ENCODE peak calls at places on chromosomes 7 and 10, in six cellular contexts. One of them, this sample, is unnamed. For H3K4me1, the result is how much of the 10 kb centered on the place peaks cover.

GRCh38 chr7:69105092-69105491 is 493.2 kb upstream of the AUTS2 start:
- DNase-seq in ovary: no peak
- DNase-seq in gastrocnemius medialis: no peak
- DNase-seq in HCT116: no peak
- DNase-seq in astrocyte: peak
- DNase-seq in GM23248: no peak
- DNase-seq in this sample: no peak

GRCh38 chr10:3239066-3239919 is 66.7 kb upstream of the PITRM1 start:
- DNase-seq in HCT116: peak
- DNase-seq in astrocyte: no peak
- DNase-seq in ovary: peak
- DNase-seq in gastrocnemius medialis: peak
- DNase-seq in GM23248: peak
- DNase-seq in this sample: peak

GRCh38 chr7:77409739-77410545 is 6.2 kb downstream of the GSAP start:
- DNase-seq in HCT116: no peak
- DNase-seq in ovary: no peak
- DNase-seq in gastrocnemius medialis: no peak
- DNase-seq in astrocyte: peak
- DNase-seq in GM23248: peak
- DNase-seq in this sample: no peak

GRCh38 chr10:31340343-31340742 is 21.3 kb downstream of the ZEB1 start:
- DNase-seq in ovary: no peak
- DNase-seq in GM23248: no peak
- DNase-seq in HCT116: no peak
- DNase-seq in astrocyte: no peak
- DNase-seq in gastrocnemius medialis: no peak
- DNase-seq in this sample: no peak

GRCh38 chr7:139644191-139644590 is 120.7 kb downstream of the CLEC2L start:
- DNase-seq in astrocyte: no peak
- DNase-seq in HCT116: no peak
- DNase-seq in gastrocnemius medialis: no peak
- DNase-seq in ovary: no peak
- DNase-seq in GM23248: no peak
- DNase-seq in this sample: no peak

GRCh38 chr7:69367785-69368184 is 230.5 kb upstream of the AUTS2 start:
- DNase-seq in HCT116: no peak
- DNase-seq in GM23248: peak
- DNase-seq in ovary: no peak
- DNase-seq in gastrocnemius medialis: no peak
- DNase-seq in astrocyte: peak
- DNase-seq in this sample: no peak

GRCh38 chr10:76558996-76559888 is 1078.4 kb downstream of the KCNMA1 start:
- DNase-seq in ovary: no peak
- DNase-seq in GM23248: peak
- DNase-seq in HCT116: no peak
- DNase-seq in gastrocnemius medialis: no peak
- DNase-seq in astrocyte: peak
- DNase-seq in this sample: peak

GRCh38 chr10:125084191-125085186 is 75.9 kb downstream of the CTBP2 start:
- DNase-seq in GM23248: peak
- DNase-seq in gastrocnemius medialis: peak
- DNase-seq in ovary: peak
- DNase-seq in astrocyte: peak
- DNase-seq in HCT116: peak
- DNase-seq in this sample: peak

GRCh38 chr7:158858592-158859503 is 2.5 kb downstream of the DYNC2I1 start:
- DNase-seq in astrocyte: no peak
- DNase-seq in HCT116: peak
- DNase-seq in gastrocnemius medialis: no peak
- DNase-seq in ovary: no peak
- DNase-seq in GM23248: no peak
- DNase-seq in this sample: peak

GRCh38 chr10:107653832-107654287 is 489.4 kb upstream of the SORCS1 start:
- DNase-seq in GM23248: peak
- DNase-seq in HCT116: no peak
- DNase-seq in astrocyte: no peak
- DNase-seq in gastrocnemius medialis: no peak
- DNase-seq in ovary: no peak
- DNase-seq in this sample: peak

GRCh38 chr7:83937930-83938329 is 256.7 kb downstream of the SEMA3A start:
- DNase-seq in GM23248: no peak
- DNase-seq in gastrocnemius medialis: no peak
- DNase-seq in ovary: no peak
- DNase-seq in HCT116: no peak
- DNase-seq in astrocyte: no peak
- DNase-seq in this sample: no peak

GRCh38 chr7:55066479-55066878 is 47.7 kb downstream of the EGFR start:
- DNase-seq in GM23248: peak
- DNase-seq in ovary: no peak
- DNase-seq in astrocyte: no peak
- DNase-seq in HCT116: no peak
- DNase-seq in gastrocnemius medialis: no peak
- DNase-seq in this sample: no peak
- H3K4me1 ChIP-seq in GM23248: half or more
- H3K4me1 ChIP-seq in ovary: under half
- H3K4me1 ChIP-seq in astrocyte: under half
- H3K4me1 ChIP-seq in HCT116: under half
- H3K4me1 ChIP-seq in gastrocnemius medialis: under half
- H3K4me1 ChIP-seq in this sample: under half

GRCh38 chr10:70827358-70827757 is 11.6 kb downstream of the SGPL1 start:
- DNase-seq in HCT116: no peak
- DNase-seq in astrocyte: peak
- DNase-seq in ovary: no peak
- DNase-seq in GM23248: peak
- DNase-seq in gastrocnemius medialis: no peak
- DNase-seq in this sample: no peak

GRCh38 chr10:70829543-70829942 is 13.8 kb downstream of the SGPL1 start:
- DNase-seq in astrocyte: no peak
- DNase-seq in GM23248: no peak
- DNase-seq in ovary: no peak
- DNase-seq in HCT116: no peak
- DNase-seq in gastrocnemius medialis: peak
- DNase-seq in this sample: no peak

GRCh38 chr10:70830185-70830584 is 14.4 kb downstream of the SGPL1 start:
- DNase-seq in HCT116: no peak
- DNase-seq in ovary: no peak
- DNase-seq in gastrocnemius medialis: no peak
- DNase-seq in GM23248: no peak
- DNase-seq in astrocyte: no peak
- DNase-seq in this sample: no peak

GRCh38 chr10:70832236-70832635 is 16.5 kb downstream of the SGPL1 start:
- DNase-seq in astrocyte: peak
- DNase-seq in GM23248: peak
- DNase-seq in ovary: no peak
- DNase-seq in gastrocnemius medialis: no peak
- DNase-seq in HCT116: no peak
- DNase-seq in this sample: no peak

GRCh38 chr10:70828923-70829322 is 13.2 kb downstream of the SGPL1 start:
- DNase-seq in HCT116: no peak
- DNase-seq in astrocyte: no peak
- DNase-seq in ovary: no peak
- DNase-seq in gastrocnemius medialis: no peak
- DNase-seq in GM23248: no peak
- DNase-seq in this sample: no peak
- H3K4me1 ChIP-seq in HCT116: under half
- H3K4me1 ChIP-seq in astrocyte: under half
- H3K4me1 ChIP-seq in ovary: under half
- H3K4me1 ChIP-seq in gastrocnemius medialis: under half
- H3K4me1 ChIP-seq in GM23248: under half
- H3K4me1 ChIP-seq in this sample: under half

GRCh38 chr7:27200761-27201230 is 905 bp upstream of the HOXA13 start:
- DNase-seq in astrocyte: no peak
- DNase-seq in GM23248: no peak
- DNase-seq in gastrocnemius medialis: no peak
- DNase-seq in ovary: no peak
- DNase-seq in HCT116: no peak
- DNase-seq in this sample: peak
- H3K4me1 ChIP-seq in astrocyte: under half
- H3K4me1 ChIP-seq in GM23248: under half
- H3K4me1 ChIP-seq in gastrocnemius medialis: under half
- H3K4me1 ChIP-seq in ovary: under half
- H3K4me1 ChIP-seq in HCT116: under half
- H3K4me1 ChIP-seq in this sample: under half

GRCh38 chr10:49187044-49187484 is 1.1 kb downstream of the TMEM273 start:
- DNase-seq in GM23248: no peak
- DNase-seq in ovary: no peak
- DNase-seq in gastrocnemius medialis: no peak
- DNase-seq in HCT116: no peak
- DNase-seq in astrocyte: no peak
- DNase-seq in this sample: no peak

GRCh38 chr10:49189422-49189821 is 1.2 kb upstream of the TMEM273 start:
- DNase-seq in ovary: no peak
- DNase-seq in astrocyte: no peak
- DNase-seq in HCT116: no peak
- DNase-seq in gastrocnemius medialis: no peak
- DNase-seq in GM23248: no peak
- DNase-seq in this sample: no peak

GRCh38 chr10:49186613-49187012 is 1.6 kb downstream of the TMEM273 start:
- DNase-seq in astrocyte: no peak
- DNase-seq in ovary: no peak
- DNase-seq in HCT116: no peak
- DNase-seq in gastrocnemius medialis: no peak
- DNase-seq in GM23248: no peak
- DNase-seq in this sample: no peak

GRCh38 chr10:49185213-49185612 is 3.0 kb downstream of the TMEM273 start:
- DNase-seq in ovary: no peak
- DNase-seq in astrocyte: no peak
- DNase-seq in HCT116: no peak
- DNase-seq in gastrocnemius medialis: no peak
- DNase-seq in GM23248: no peak
- DNase-seq in this sample: no peak

DNA sequence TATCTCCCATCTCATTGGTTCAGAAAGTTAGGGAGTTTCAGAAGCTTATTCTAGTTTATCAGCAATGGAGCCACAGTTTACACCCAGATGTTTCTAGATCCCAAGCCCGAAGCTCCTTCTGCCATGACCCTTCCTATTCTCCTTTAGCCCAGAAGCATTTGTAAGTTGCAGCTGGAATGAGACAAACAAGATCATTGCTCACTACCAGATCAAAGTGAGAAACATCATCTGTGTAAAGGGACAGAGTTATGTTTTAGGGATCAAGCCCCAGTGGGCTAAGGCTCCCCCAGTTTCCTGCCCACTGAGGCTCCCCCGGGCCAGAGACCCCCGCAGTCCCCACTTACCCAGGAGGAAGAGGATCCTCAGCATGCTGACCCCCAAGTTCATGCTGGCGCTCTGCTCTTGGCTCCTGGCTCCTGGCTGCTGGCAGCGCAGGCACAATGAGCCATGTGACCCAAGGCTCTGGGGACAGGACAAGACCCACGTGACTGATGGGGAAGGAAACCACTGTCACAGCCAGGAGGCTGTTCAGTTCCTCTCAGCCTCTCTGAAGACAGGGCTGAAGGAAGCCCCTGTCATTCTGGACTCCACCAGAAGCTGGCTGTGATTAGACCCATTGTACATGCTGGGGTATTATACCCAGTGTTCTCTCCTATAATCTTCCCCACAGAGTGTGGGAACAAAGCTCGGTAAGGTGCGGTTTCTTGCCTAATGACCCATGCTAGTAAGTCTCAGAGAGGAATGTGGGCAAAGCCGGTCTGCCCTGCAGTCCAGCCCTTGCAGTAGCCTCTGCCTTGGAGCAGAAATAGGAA is at the start of gene TMEM273:
- DNase-seq in HCT116: no peak
- DNase-seq in gastrocnemius medialis: peak
- DNase-seq in GM23248: no peak
- DNase-seq in ovary: no peak
- DNase-seq in astrocyte: peak
- DNase-seq in this sample: peak
- H3K4me1 ChIP-seq in HCT116: under half
- H3K4me1 ChIP-seq in gastrocnemius medialis: under half
- H3K4me1 ChIP-seq in GM23248: under half
- H3K4me1 ChIP-seq in ovary: under half
- H3K4me1 ChIP-seq in astrocyte: under half
- H3K4me1 ChIP-seq in this sample: under half

GRCh38 chr7:125648543-125648942 is 718.9 kb upstream of the POT1 start:
- DNase-seq in gastrocnemius medialis: no peak
- DNase-seq in GM23248: no peak
- DNase-seq in HCT116: no peak
- DNase-seq in ovary: no peak
- DNase-seq in astrocyte: no peak
- DNase-seq in this sample: no peak

GRCh38 chr7:125645770-125646169 is 716.1 kb upstream of the POT1 start:
- DNase-seq in GM23248: no peak
- DNase-seq in ovary: no peak
- DNase-seq in gastrocnemius medialis: no peak
- DNase-seq in HCT116: no peak
- DNase-seq in astrocyte: no peak
- DNase-seq in this sample: no peak

GRCh38 chr7:125641884-125642283 is 712.3 kb upstream of the POT1 start:
- DNase-seq in HCT116: no peak
- DNase-seq in ovary: no peak
- DNase-seq in astrocyte: no peak
- DNase-seq in gastrocnemius medialis: no peak
- DNase-seq in GM23248: no peak
- DNase-seq in this sample: no peak

GRCh38 chr7:125644113-125644512 is 714.5 kb upstream of the POT1 start:
- DNase-seq in gastrocnemius medialis: no peak
- DNase-seq in HCT116: no peak
- DNase-seq in ovary: no peak
- DNase-seq in GM23248: no peak
- DNase-seq in astrocyte: no peak
- DNase-seq in this sample: no peak

GRCh38 chr7:125643302-125643701 is 713.7 kb upstream of the POT1 start:
- DNase-seq in ovary: no peak
- DNase-seq in astrocyte: no peak
- DNase-seq in gastrocnemius medialis: no peak
- DNase-seq in HCT116: no peak
- DNase-seq in GM23248: no peak
- DNase-seq in this sample: no peak
- H3K4me1 ChIP-seq in ovary: under half
- H3K4me1 ChIP-seq in astrocyte: under half
- H3K4me1 ChIP-seq in gastrocnemius medialis: under half
- H3K4me1 ChIP-seq in HCT116: under half
- H3K4me1 ChIP-seq in GM23248: under half
- H3K4me1 ChIP-seq in this sample: under half

This sample was measured in adrenal gland.